ENCODE peak calls at places on chromosomes 5 and 9, in six cellular contexts. M is HepG2, H is HCT116, Q is H1, G is SK-N-SH, V is K562. F is an unnamed sample.
A peak's percentile ranks its signal among the peaks of the same experiment; 100 is the strongest.

GRCh38 chr5:142548739-142549275 is 137.1 kb downstream of the FGF1 start:
- DNase-seq in M (peak; percentile 88), H (peak; percentile 93), Q (peak; percentile 78), G (peak; percentile 87), V (peak; percentile 80), F (peak; percentile 83)

GRCh38 chr5:98201006-98201620 is 572.4 kb upstream of the RGMB start:
- DNase-seq in M (no peak), H (no peak), Q (no peak), G (no peak), V (no peak), F (no peak)

GRCh38 chr5:131377785-131378325 is 114.0 kb downstream of the CDC42SE2 start:
- DNase-seq in M (no peak), H (no peak), Q (no peak), G (no peak), V (no peak), F (no peak)

GRCh38 chr5:10702911-10703491 is 58.0 kb downstream of the DAP start:
- DNase-seq in M (no peak), H (peak; percentile 70), Q (no peak), G (no peak), V (peak; percentile 91), F (no peak)

GRCh38 chr5:122471031-122471751 is 159.2 kb downstream of the SNCAIP start:
- DNase-seq in M (no peak), H (no peak), Q (no peak), G (no peak), V (no peak), F (no peak)

GRCh38 chr9:137068539-137069507 is 1.5 kb downstream of the SAPCD2 start:
- DNase-seq in M (no peak), H (no peak), Q (no peak), G (no peak), V (no peak), F (no peak)

GRCh38 chr9:121865884-121866283 is 214.4 kb downstream of the DAB2IP start:
- DNase-seq in M (no peak), H (no peak), Q (no peak), G (no peak), V (no peak), F (no peak)

GRCh38 chr9:32161720-32162119 is 222.7 kb upstream of the ACO1 start:
- DNase-seq in M (no peak), H (no peak), Q (no peak), G (no peak), V (no peak), F (no peak)

GRCh38 chr9:90855208-90856000 is 53.8 kb downstream of the SYK start:
- DNase-seq in M (no peak), H (no peak), Q (no peak), G (no peak), V (no peak), F (no peak)

GRCh38 chr5:75843319-75843718 is 126.1 kb upstream of the POC5 start:
- DNase-seq in M (no peak), H (no peak), Q (no peak), G (no peak), V (no peak), F (no peak)

GRCh38 chr9:95438958-95439357 is 77.8 kb downstream of the PTCH1 start:
- DNase-seq in M (no peak), H (no peak), Q (no peak), G (no peak), V (no peak), F (no peak)

GRCh38 chr5:143742951-143743350 is 69.0 kb upstream of the HMHB1 start:
- DNase-seq in M (no peak), H (no peak), Q (no peak), G (no peak), V (no peak), F (no peak)

GRCh38 chr5:98458004-98458403 is 315.5 kb upstream of the RGMB start:
- DNase-seq in M (no peak), H (no peak), Q (no peak), G (no peak), V (no peak), F (no peak)

GRCh38 chr9:88979021-88979420 is 12.2 kb upstream of the S1PR3 start:
- DNase-seq in M (no peak), H (no peak), Q (no peak), G (no peak), V (no peak), F (no peak)

GRCh38 chr9:536597-537511 is 304.6 kb upstream of the DMRT1 start:
- DNase-seq in M (no peak), H (no peak), Q (no peak), G (no peak), V (no peak), F (no peak)

GRCh38 chr9:112820886-112821285 is 69.8 kb downstream of the SLC46A2 start:
- DNase-seq in M (no peak), H (no peak), Q (no peak), G (no peak), V (no peak), F (no peak)

GRCh38 chr5:83474170-83474796 is 2.7 kb downstream of the VCAN start:
- DNase-seq in M (peak; percentile 30), H (peak; percentile 67), Q (peak; percentile 94), G (peak; percentile 88), V (peak; percentile 80), F (no peak)

GRCh38 chr9:88922091-88922490 is 69.2 kb upstream of the S1PR3 start:
- DNase-seq in M (no peak), H (no peak), Q (no peak), G (no peak), V (no peak), F (no peak)

GRCh38 chr9:75962186-75963036 is 71.9 kb downstream of the PCSK5 start:
- DNase-seq in M (no peak), H (no peak), Q (no peak), G (no peak), V (no peak), F (no peak)

GRCh38 chr5:87916320-87916719 is 352.3 kb downstream of the TMEM161B start:
- DNase-seq in M (no peak), H (no peak), Q (no peak), G (no peak), V (no peak), F (no peak)

GRCh38 chr5:77218263-77218662 is 7.8 kb downstream of the PDE8B start:
- DNase-seq in M (no peak), H (no peak), Q (no peak), G (peak; percentile 47), V (peak; percentile 3), F (no peak)

GRCh38 chr5:179323026-179323571 is 22.2 kb downstream of the ADAMTS2 start:
- DNase-seq in M (no peak), H (no peak), Q (no peak), G (peak; percentile 80), V (no peak), F (no peak)

GRCh38 chr5:179324760-179325295 is 20.4 kb downstream of the ADAMTS2 start:
- DNase-seq in M (no peak), H (no peak), Q (no peak), G (no peak), V (no peak), F (no peak)

GRCh38 chr5:179326176-179326997 is 18.9 kb downstream of the ADAMTS2 start:
- DNase-seq in M (no peak), H (no peak), Q (no peak), G (peak; percentile 92), V (no peak), F (peak; percentile 35)

GRCh38 chr5:179327026-179327735 is 18.1 kb downstream of the ADAMTS2 start:
- DNase-seq in M (no peak), H (no peak), Q (no peak), G (no peak), V (no peak), F (no peak)

DNA sequence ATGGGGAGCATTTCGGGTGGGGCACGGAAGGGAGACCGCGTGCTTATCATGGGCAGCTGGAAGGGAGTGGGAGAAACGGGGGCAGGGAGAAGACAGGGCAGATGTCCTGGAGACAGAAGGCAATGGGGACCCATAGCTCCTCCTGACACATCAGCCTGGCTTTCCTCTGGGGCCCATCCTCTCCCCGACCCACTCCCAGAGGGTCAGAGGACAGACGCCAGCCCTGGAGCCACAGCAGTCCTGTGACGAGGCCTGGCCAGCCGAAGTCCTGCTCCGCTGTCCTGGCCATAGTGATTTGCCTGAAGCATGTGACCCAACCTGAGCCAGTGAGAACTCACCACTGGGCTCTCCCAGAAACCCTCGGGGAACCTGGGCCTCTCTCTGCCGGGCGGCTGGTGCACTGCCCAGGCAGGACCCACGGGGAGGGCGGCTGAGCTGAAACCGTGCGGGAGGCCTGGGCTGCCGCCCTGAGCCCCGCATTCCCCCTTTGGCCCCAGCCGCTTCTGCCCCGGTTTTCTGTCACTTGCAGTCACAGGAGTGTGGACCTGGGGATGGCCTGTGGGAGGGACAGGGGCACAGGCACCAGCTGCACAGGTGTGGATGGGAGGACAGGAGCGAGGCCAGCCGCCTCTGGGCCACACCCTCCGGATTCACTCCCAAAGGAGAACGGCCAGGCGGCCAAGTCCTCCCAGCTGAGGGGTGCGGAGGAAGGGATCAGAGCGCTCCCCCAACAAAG is 19.8 kb downstream of the ADAMTS2 start:
- DNase-seq in M (no peak), H (no peak), Q (no peak), G (no peak), V (no peak), F (no peak)
- TF ChIP-seq YY1 in M (no peak), H (no peak), Q (no peak), G (no peak), V (no peak), F (no peak)

GRCh38 chr9:129407905-129408452 is 212.9 kb downstream of the C9orf50 start:
- DNase-seq in M (no peak), H (no peak), Q (no peak), G (no peak), V (no peak), F (no peak)
- TF ChIP-seq YY1 in M (no peak), H (no peak), Q (no peak), G (no peak), V (no peak), F (no peak)

DNA sequence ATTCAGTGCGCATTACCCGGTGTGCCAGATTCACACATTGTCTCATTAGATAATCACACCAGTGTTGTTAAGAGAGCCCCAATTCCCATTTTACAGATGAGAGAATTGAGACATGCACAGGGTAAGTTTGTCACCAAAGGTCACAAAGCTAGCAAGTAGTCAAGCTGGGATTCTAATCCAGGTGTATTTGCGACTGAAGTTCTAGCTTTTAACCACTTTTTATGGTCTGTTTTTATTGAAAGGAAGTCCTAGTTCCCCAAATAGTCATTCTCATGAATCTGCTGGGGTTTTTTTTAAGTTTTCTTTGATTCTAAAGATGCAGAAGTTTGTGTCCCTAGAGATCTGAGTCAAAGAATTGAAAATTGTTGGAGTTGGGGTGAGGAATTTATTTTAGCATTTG is 136.5 kb downstream of the DPYSL3 start:
- DNase-seq in M (no peak), H (no peak), Q (no peak), G (no peak), V (no peak), F (no peak)
- TF ChIP-seq YY1 in M (no peak), H (no peak), Q (no peak), G (no peak), V (no peak), F (no peak)

GRCh38 chr5:37492778-37493555 is 113.8 kb downstream of the WDR70 start:
- DNase-seq in M (no peak), H (no peak), Q (no peak), G (no peak), V (no peak), F (no peak)

GRCh38 chr5:37494756-37495155 is 115.6 kb downstream of the WDR70 start:
- DNase-seq in M (no peak), H (no peak), Q (no peak), G (no peak), V (no peak), F (no peak)

GRCh38 chr5:37495210-37495609 is 116.1 kb downstream of the WDR70 start:
- DNase-seq in M (peak; percentile 2), H (no peak), Q (no peak), G (no peak), V (no peak), F (no peak)

GRCh38 chr5:37496902-37497445 is 117.9 kb downstream of the WDR70 start:
- DNase-seq in M (no peak), H (no peak), Q (no peak), G (no peak), V (no peak), F (no peak)

GRCh38 chr5:37495668-37496067 is 116.5 kb downstream of the WDR70 start:
- DNase-seq in M (no peak), H (no peak), Q (no peak), G (no peak), V (no peak), F (no peak)
- TF ChIP-seq YY1 in M (no peak), H (no peak), Q (no peak), G (no peak), V (no peak), F (no peak)

F was measured in NT2/D1.